ENCODE peak calls at places on chromosomes 11 and 22, in five cellular contexts. Q is fibroblast of the aortic adventitia, C is fibroblast of mammary gland, P is AG04449, V is adrenal gland. G is an unnamed sample.

GRCh38 chr11:65780770-65781151 is at the start of gene AP5B1:
- DNase-seq in C (peak; percentile 24), V (no peak), P (no peak), Q (peak; percentile 26), G (peak; percentile 26)

GRCh38 chr22:28231423-28231822 is 312.4 kb upstream of the PITPNB start:
- DNase-seq in P (no peak), C (peak; percentile 39), Q (peak; percentile 42), V (no peak), G (peak; percentile 41)

GRCh38 chr11:128506384-128506783 is 81.0 kb downstream of the ETS1 start:
- DNase-seq in P (no peak), C (peak; percentile 27), Q (no peak), V (no peak), G (no peak)

GRCh38 chr11:93000511-93001476 is 31.3 kb downstream of the MTNR1B start:
- DNase-seq in Q (peak; percentile 86), P (peak; percentile 63), C (peak; percentile 79), V (peak; percentile 59), G (peak; percentile 72)

GRCh38 chr11:8801121-8801520 is 109.9 kb upstream of the AKIP1 start:
- DNase-seq in P (no peak), C (no peak), V (no peak), Q (no peak), G (no peak)

GRCh38 chr22:36728505-36728904 is 25.0 kb upstream of the CACNG2 start:
- DNase-seq in Q (no peak), V (no peak), P (no peak), C (no peak), G (no peak)

GRCh38 chr11:100759106-100759505 is 72.0 kb downstream of the ARHGAP42 start:
- DNase-seq in P (no peak), V (no peak), Q (no peak), C (no peak), G (no peak)

GRCh38 chr22:35883028-35883620 is 145.5 kb downstream of the RBFOX2 start:
- DNase-seq in V (no peak), C (peak; percentile 67), P (no peak), Q (peak; percentile 55), G (peak; percentile 61)

GRCh38 chr11:10573556-10573955 is 5.1 kb upstream of the LYVE1 start:
- DNase-seq in Q (no peak), V (no peak), C (no peak), P (no peak), G (peak; percentile 25)

GRCh38 chr11:65648997-65649491 is 11.1 kb downstream of the SIPA1 start:
- DNase-seq in C (no peak), P (no peak), Q (no peak), V (no peak), G (no peak)

GRCh38 chr22:39383841-39384625 is 15.5 kb upstream of the TAB1 start:
- DNase-seq in C (no peak), V (no peak), P (no peak), Q (peak; percentile 36), G (no peak)

GRCh38 chr22:49968831-49969661 is 8.5 kb downstream of the PIM3 start:
- DNase-seq in Q (no peak), V (peak; percentile 59), P (no peak), C (no peak), G (no peak)

GRCh38 chr11:69397732-69398131 is 83.7 kb upstream of the LINC01488 start:
- DNase-seq in C (no peak), P (no peak), V (no peak), Q (no peak), G (no peak)

GRCh38 chr11:57154718-57155117 is 27.0 kb upstream of the LRRC55 start:
- DNase-seq in C (peak; percentile 7), P (no peak), Q (peak; percentile 14), V (no peak), G (peak; percentile 8)

GRCh38 chr11:116648229-116649174 is 124.3 kb downstream of the BUD13 start:
- DNase-seq in P (no peak), V (no peak), C (no peak), Q (no peak), G (no peak)

GRCh38 chr11:14065153-14065552 is 102.6 kb downstream of the SPON1 start:
- DNase-seq in Q (no peak), V (no peak), C (peak; percentile 21), P (no peak), G (no peak)

GRCh38 chr11:16604784-16605439 is 133.5 kb upstream of the C11orf58 start:
- DNase-seq in V (peak; percentile 58), Q (no peak), C (no peak), P (no peak), G (peak; percentile 37)

DNA sequence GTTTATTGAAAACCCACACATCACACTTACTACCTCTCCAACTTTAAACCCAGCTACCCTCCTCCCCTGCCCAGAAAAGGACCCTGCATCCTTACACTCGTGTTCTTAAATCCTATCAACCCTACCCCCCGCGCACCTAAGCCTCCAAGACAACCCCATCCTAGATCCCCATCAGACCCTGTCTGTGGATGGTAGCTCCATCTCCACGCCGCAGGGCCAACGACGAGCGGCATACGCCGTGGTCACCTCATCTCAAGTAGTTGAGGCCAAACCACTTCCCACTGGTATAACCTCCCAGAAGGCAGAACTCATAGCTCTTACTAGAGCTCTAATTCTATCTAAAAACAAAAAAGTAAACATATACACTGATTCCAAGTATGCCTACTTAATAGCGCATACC is 9.4 kb upstream of the OR56A3 start:
- DNase-seq in P (no peak), V (no peak), Q (no peak), C (no peak), G (no peak)
- H3K4me3 ChIP-seq in P (no peak overlapping the region), V (no peak overlapping the region), Q (no peak overlapping the region), C (no peak overlapping the region), G (no peak overlapping the region)

DNA sequence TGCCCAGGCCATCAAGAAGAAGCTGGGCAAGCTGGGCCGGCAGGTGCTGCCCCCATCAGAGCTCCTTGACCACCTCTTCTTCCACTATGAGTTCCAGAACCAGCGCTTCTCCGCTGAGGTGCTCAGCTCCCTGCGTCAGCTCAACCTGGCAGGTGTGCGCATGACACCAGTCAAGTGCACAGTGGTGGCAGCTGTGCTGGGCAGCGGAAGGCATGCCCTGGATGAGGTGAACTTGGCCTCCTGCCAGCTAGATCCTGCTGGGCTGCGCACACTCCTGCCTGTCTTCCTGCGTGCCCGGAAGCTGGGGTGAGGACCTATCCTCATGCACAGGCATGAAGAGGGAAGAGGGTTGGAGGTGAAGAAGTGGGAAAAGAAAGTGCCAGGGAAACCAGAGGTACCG is 5.3 kb upstream of the NHERF4 start:
- DNase-seq in C (no peak), Q (no peak), P (no peak), V (no peak), G (no peak)
- TF ChIP-seq CTCF in C (no peak), Q (no peak), P (no peak), V (no peak), G (no peak)

GRCh38 chr22:41478473-41478872 is 9.6 kb downstream of the ACO2 start:
- DNase-seq in V (no peak), P (no peak), C (no peak), Q (no peak), G (no peak)
- H3K4me3 ChIP-seq in V (no peak overlapping the region), P (no peak overlapping the region), C (no peak overlapping the region), Q (no peak overlapping the region), G (no peak overlapping the region)

DNA sequence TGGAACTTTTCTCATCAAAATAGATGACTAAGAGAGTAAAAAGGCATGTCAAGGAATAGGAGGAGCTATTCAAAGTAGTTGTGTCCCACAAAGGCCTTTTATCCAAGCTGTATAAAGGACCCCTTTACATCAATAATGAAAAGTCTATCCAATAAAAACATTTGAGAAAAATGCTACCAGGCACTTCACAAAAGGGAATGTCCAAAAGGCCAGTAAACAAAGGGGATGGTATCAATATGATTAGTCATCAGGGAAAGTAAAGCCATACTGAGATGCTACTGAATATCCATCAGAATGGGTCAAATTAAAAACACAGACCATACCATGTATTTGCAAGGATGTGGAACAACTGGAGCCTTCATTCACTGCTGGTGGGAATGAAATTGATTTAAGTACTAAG is 224.9 kb downstream of the NELL1 start:
- DNase-seq in C (no peak), Q (no peak), V (no peak), P (no peak), G (no peak)
- TF ChIP-seq CTCF in C (no peak), Q (no peak), V (no peak), P (no peak), G (no peak)

GRCh38 chr11:130865772-130866114 is 50.5 kb downstream of the SNX19 start:
- DNase-seq in Q (no peak), P (no peak), C (no peak), V (no peak), G (no peak)

GRCh38 chr11:130865091-130865771 is 51.0 kb downstream of the SNX19 start:
- DNase-seq in C (no peak), V (no peak), Q (no peak), P (no peak), G (no peak)

GRCh38 chr11:130859896-130860295 is 56.4 kb downstream of the SNX19 start:
- DNase-seq in V (no peak), C (peak; percentile 14), Q (peak; percentile 57), P (no peak), G (no peak)

GRCh38 chr11:130861283-130861682 is 55.0 kb downstream of the SNX19 start:
- DNase-seq in P (no peak), V (no peak), Q (no peak), C (no peak), G (no peak)

GRCh38 chr11:130861902-130862552 is 54.3 kb downstream of the SNX19 start:
- DNase-seq in C (peak; percentile 94), P (peak; percentile 65), V (peak; percentile 97), Q (peak; percentile 96), G (peak; percentile 96)
- H3K4me3 ChIP-seq in C (peak overlapping the region; percentile 20), P (no peak overlapping the region), V (no peak overlapping the region), Q (peak overlapping the region; percentile 32), G (no peak overlapping the region)

GRCh38 chr11:76598426-76598839 is 72.1 kb downstream of the LRRC32 start:
- DNase-seq in Q (peak; percentile 61), P (no peak), C (peak; percentile 56), V (peak; percentile 64), G (peak; percentile 68)
- TF ChIP-seq CTCF in Q (peak; percentile 59), P (peak; percentile 62), C (peak; percentile 55), V (peak; percentile 51), G (peak; percentile 62)

GRCh38 chr11:103946793-103947565 is 89.5 kb upstream of the DDI1 start:
- DNase-seq in Q (peak; percentile 90), P (no peak), C (peak; percentile 60), V (no peak), G (peak; percentile 50)

GRCh38 chr11:103947566-103947919 is 88.9 kb upstream of the DDI1 start:
- DNase-seq in Q (peak; percentile 91), P (no peak), C (peak; percentile 88), V (no peak), G (peak; percentile 67)

GRCh38 chr11:103940542-103940941 is 95.9 kb upstream of the DDI1 start:
- DNase-seq in C (no peak), P (no peak), Q (no peak), V (no peak), G (no peak)

GRCh38 chr11:103942646-103943045 is 93.8 kb upstream of the DDI1 start:
- DNase-seq in P (no peak), C (peak; percentile 30), Q (peak; percentile 68), V (no peak), G (no peak)

DNA sequence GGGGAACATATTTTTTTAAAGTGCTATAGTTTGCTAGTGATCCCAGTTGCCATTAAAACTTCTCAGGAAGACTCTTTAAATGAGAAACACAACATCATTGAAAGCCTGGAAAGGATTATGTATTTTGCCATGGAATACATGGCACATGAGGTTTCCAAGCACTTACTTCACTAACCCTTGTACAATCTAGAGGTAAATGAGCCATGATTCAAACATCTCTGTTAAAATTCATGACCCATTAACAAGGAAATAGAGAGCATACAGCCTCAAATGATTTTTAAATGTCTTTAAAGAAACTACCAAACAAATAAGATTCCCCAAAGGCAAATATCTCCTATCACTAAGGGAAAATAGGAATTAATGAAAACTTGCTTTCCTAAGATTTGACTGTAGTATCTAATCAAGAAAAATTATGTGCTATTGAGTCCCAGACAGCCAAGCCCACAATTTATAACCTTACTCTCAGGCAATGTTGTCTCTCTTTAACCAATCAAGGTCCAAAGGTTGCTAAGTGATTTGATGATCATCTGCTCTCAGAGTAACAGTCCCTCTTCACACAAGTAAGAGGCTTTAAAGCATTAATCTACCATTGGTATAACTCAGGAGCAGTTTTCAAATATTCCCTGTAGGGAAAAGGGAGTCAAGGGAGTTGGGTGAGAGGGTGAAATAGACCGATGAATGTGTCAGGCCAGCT is 92.0 kb upstream of the DDI1 start:
- DNase-seq in C (no peak), Q (no peak), P (no peak), V (no peak), G (no peak)
- H3K4me3 ChIP-seq in C (no peak overlapping the region), Q (no peak overlapping the region), P (no peak overlapping the region), V (no peak overlapping the region), G (no peak overlapping the region)

G was measured in fibroblast of pulmonary artery.